ENCODE peak calls at places on chromosome 22, in six cellular contexts. One of them, this sample, is unnamed.

GRCh38 chr22:37498289-37498909 is 12.2 kb upstream of the MFNG start:
- DNase-seq in ELR: no peak
- DNase-seq in NCI-H146: peak
- DNase-seq in GM12865: peak
- DNase-seq in stromal cell of bone marrow: no peak
- DNase-seq in NB4: peak
- DNase-seq in this sample: no peak

GRCh38 chr22:38564669-38565068 is 5.3 kb downstream of the DMC1 start:
- DNase-seq in ELR: no peak
- DNase-seq in NB4: no peak
- DNase-seq in stromal cell of bone marrow: peak
- DNase-seq in GM12865: no peak
- DNase-seq in NCI-H146: no peak
- DNase-seq in this sample: no peak

GRCh38 chr22:46607483-46608114 is 12.6 kb upstream of the GRAMD4 start:
- DNase-seq in NB4: no peak
- DNase-seq in NCI-H146: no peak
- DNase-seq in stromal cell of bone marrow: no peak
- DNase-seq in GM12865: no peak
- DNase-seq in ELR: no peak
- DNase-seq in this sample: no peak

GRCh38 chr22:17973217-17973616 is 51.1 kb downstream of the MICAL3 start:
- DNase-seq in NB4: no peak
- DNase-seq in stromal cell of bone marrow: no peak
- DNase-seq in GM12865: no peak
- DNase-seq in NCI-H146: no peak
- DNase-seq in ELR: no peak
- DNase-seq in this sample: no peak

GRCh38 chr22:35601743-35602633 is 15.1 kb downstream of the MB start:
- DNase-seq in stromal cell of bone marrow: peak
- DNase-seq in ELR: peak
- DNase-seq in NB4: peak
- DNase-seq in NCI-H146: no peak
- DNase-seq in GM12865: no peak
- DNase-seq in this sample: peak

GRCh38 chr22:42704896-42705295 is 15.8 kb downstream of the A4GALT start:
- DNase-seq in NB4: no peak
- DNase-seq in ELR: no peak
- DNase-seq in GM12865: no peak
- DNase-seq in stromal cell of bone marrow: no peak
- DNase-seq in NCI-H146: no peak
- DNase-seq in this sample: no peak

GRCh38 chr22:22817468-22818201 is 70.0 kb upstream of the IGLL5 start:
- DNase-seq in stromal cell of bone marrow: no peak
- DNase-seq in GM12865: no peak
- DNase-seq in ELR: no peak
- DNase-seq in NCI-H146: no peak
- DNase-seq in NB4: no peak
- DNase-seq in this sample: no peak

GRCh38 chr22:27748355-27749168 is 53.0 kb downstream of the MN1 start:
- DNase-seq in NB4: peak
- DNase-seq in NCI-H146: no peak
- DNase-seq in ELR: peak
- DNase-seq in stromal cell of bone marrow: peak
- DNase-seq in GM12865: no peak
- DNase-seq in this sample: no peak

GRCh38 chr22:37400719-37401118 is 26.6 kb downstream of the ELFN2 start:
- DNase-seq in stromal cell of bone marrow: no peak
- DNase-seq in GM12865: no peak
- DNase-seq in NCI-H146: no peak
- DNase-seq in ELR: no peak
- DNase-seq in NB4: no peak
- DNase-seq in this sample: no peak

GRCh38 chr22:23163665-23164064 is 16.6 kb upstream of the BCR start:
- DNase-seq in GM12865: no peak
- DNase-seq in ELR: no peak
- DNase-seq in NCI-H146: no peak
- DNase-seq in stromal cell of bone marrow: no peak
- DNase-seq in NB4: no peak
- DNase-seq in this sample: no peak

GRCh38 chr22:30519842-30520425 is 14.4 kb upstream of the SEC14L4 start:
- DNase-seq in NB4: no peak
- DNase-seq in stromal cell of bone marrow: no peak
- DNase-seq in NCI-H146: no peak
- DNase-seq in GM12865: no peak
- DNase-seq in ELR: no peak
- DNase-seq in this sample: no peak

GRCh38 chr22:45125198-45125597 is 38.5 kb upstream of the NUP50 start:
- DNase-seq in stromal cell of bone marrow: peak
- DNase-seq in NB4: no peak
- DNase-seq in ELR: peak
- DNase-seq in NCI-H146: no peak
- DNase-seq in GM12865: no peak
- DNase-seq in this sample: no peak